ENCODE peak calls at places on chromosomes 6 and 20, in four cellular contexts. T, F, G and A are unnamed samples.

GRCh38 chr6:33453361-33454008 is 891 bp upstream of the ZBTB9 start:
- DNase-seq in G (no peak), F (no peak), T (no peak), A (no peak)

GRCh38 chr6:13762648-13763441 is 51.2 kb upstream of the RANBP9 start:
- DNase-seq in T (peak; percentile 90), F (no peak), G (no peak), A (peak; percentile 97)

GRCh38 chr20:57388953-57389694 is 2.1 kb upstream of the RBM38 start:
- DNase-seq in G (peak; percentile 52), F (peak; percentile 80), T (peak; percentile 15), A (peak; percentile 58)

GRCh38 chr20:10381477-10381876 is 52.5 kb downstream of the MKKS start:
- DNase-seq in T (no peak), F (no peak), G (no peak), A (no peak)

GRCh38 chr6:46828939-46829338 is 35.8 kb downstream of the MEP1A start:
- DNase-seq in G (no peak), F (no peak), T (no peak), A (no peak)

GRCh38 chr6:32906539-32906938 is 34.3 kb downstream of the HLA-DMB start:
- DNase-seq in T (peak; percentile 74), F (no peak), G (no peak), A (no peak)

GRCh38 chr20:2538931-2539330 is 2.6 kb downstream of the TMC2 start:
- DNase-seq in T (no peak), F (no peak), G (no peak), A (no peak)

GRCh38 chr6:66103954-66104353 is 396.9 kb upstream of the EYS start:
- DNase-seq in T (peak; percentile 0), F (no peak), G (no peak), A (peak; percentile 84)

GRCh38 chr6:134029495-134030455 is 22.6 kb downstream of the SLC2A12 start:
- DNase-seq in F (no peak), G (no peak), T (peak; percentile 78), A (peak; percentile 78)

GRCh38 chr20:20440473-20440872 is 72.6 kb downstream of the INSM1 start:
- DNase-seq in G (no peak), T (no peak), F (no peak), A (no peak)

GRCh38 chr6:163634514-163635171 is 220.1 kb downstream of the QKI start:
- DNase-seq in T (no peak), F (peak; percentile 64), G (no peak), A (no peak)

GRCh38 chr6:165227644-165228329 is 81.6 kb downstream of the C6orf118 start:
- DNase-seq in F (no peak), G (no peak), T (no peak), A (no peak)

GRCh38 chr20:33668791-33669155 is 2.0 kb downstream of the ACTL10 start:
- DNase-seq in G (no peak), T (no peak), F (no peak), A (no peak)

GRCh38 chr6:52731719-52732118 is 31.6 kb downstream of the GSTA2 start:
- DNase-seq in T (no peak), F (peak; percentile 50), G (no peak), A (no peak)

GRCh38 chr6:52734072-52734471 is 29.2 kb downstream of the GSTA2 start:
- DNase-seq in F (no peak), G (no peak), T (no peak), A (no peak)

GRCh38 chr6:52733172-52733571 is 30.1 kb downstream of the GSTA2 start:
- DNase-seq in F (no peak), T (no peak), G (no peak), A (no peak)

GRCh38 chr6:52736145-52736544 is 27.1 kb downstream of the GSTA2 start:
- DNase-seq in G (no peak), T (no peak), F (no peak), A (no peak)

DNA sequence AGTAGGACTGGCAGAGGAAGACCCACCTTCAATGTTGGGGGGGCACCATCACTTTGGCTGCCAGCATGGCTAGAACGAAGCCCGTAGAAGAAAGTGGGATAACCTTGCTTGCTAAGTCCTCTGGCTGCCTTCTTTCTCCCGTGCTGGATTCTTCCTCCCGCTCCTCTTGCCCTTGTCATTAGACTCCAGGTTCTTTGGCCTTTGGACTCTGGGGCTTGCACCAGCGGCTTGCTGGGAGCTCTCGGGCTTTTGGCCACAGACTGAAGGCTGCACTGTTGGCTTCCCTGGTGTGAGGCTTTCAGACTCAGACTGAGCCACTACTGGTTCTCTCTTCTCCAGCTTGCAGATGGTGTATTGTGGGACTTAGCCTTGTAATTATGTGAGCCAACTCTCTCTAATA is 28.2 kb downstream of the GSTA2 start:
- DNase-seq in F (no peak), T (no peak), G (no peak), A (no peak)
- H2AK5ac ChIP-seq in F (no peak overlapping the region), T (no peak overlapping the region), G (no peak overlapping the region), A (no peak overlapping the region)

GRCh38 chr20:44115181-44115580 is 71.8 kb downstream of the JPH2 start:
- DNase-seq in T (no peak), G (no peak), F (no peak), A (no peak)

GRCh38 chr20:44115762-44116644 is 71.0 kb downstream of the JPH2 start:
- DNase-seq in G (no peak), T (no peak), F (no peak), A (no peak)

GRCh38 chr20:44118185-44119034 is 68.6 kb downstream of the JPH2 start:
- DNase-seq in G (no peak), F (no peak), T (no peak), A (no peak)

GRCh38 chr20:44114755-44115044 is 72.3 kb downstream of the JPH2 start:
- DNase-seq in F (no peak), T (no peak), G (no peak), A (no peak)

GRCh38 chr20:44117296-44118184 is 69.4 kb downstream of the JPH2 start:
- DNase-seq in F (no peak), G (no peak), T (no peak), A (no peak)
- H2AK5ac ChIP-seq in F (no peak overlapping the region), G (no peak overlapping the region), T (no peak overlapping the region), A (no peak overlapping the region)

DNA sequence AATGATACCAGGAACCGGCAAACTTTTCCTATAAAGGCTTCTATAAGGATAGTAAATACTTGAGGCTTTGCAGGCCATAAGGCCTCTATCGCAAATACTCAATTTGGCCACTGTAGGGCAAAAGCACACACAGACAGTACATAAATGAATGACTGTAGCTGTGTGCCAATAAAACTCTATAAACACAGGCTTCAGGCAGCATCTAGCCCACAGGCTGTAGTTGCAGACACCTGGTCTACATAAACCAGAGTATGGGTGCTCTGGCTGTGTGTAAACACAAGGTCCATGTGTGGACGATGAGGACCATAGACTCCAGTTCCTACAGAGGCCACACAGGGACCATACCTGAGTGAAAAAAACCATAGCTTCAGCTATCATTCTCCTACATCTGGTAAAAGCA is 52.2 kb downstream of the ZMYND8 start:
- DNase-seq in G (no peak), T (peak; percentile 72), F (no peak), A (peak; percentile 73)
- H2AK5ac ChIP-seq in G (no peak overlapping the region), T (peak overlapping the region; percentile 84), F (no peak overlapping the region), A (no peak overlapping the region)

GRCh38 chr6:11161031-11161966 is 49.8 kb upstream of the ERVFRD-1 start:
- DNase-seq in G (no peak), F (no peak), T (peak; percentile 16), A (peak; percentile 27)
- H2AK5ac ChIP-seq in G (no peak overlapping the region), F (no peak overlapping the region), T (no peak overlapping the region), A (no peak overlapping the region)

GRCh38 chr6:154307696-154308425 is 48.7 kb downstream of the IPCEF1 start:
- DNase-seq in F (no peak), G (no peak), T (no peak), A (no peak)
- H2AK5ac ChIP-seq in F (no peak overlapping the region), G (no peak overlapping the region), T (peak overlapping the region; percentile 64), A (no peak overlapping the region)